ENCODE peak calls at places on chromosomes 5 and 9, in four cellular contexts. I is K562, R is HCT116, H is H1. B is an unnamed sample.

GRCh38 chr9:2242778-2243395 is 227.7 kb downstream of the SMARCA2 start:
- DNase-seq in I (no peak), H (no peak), R (no peak), B (no peak)

GRCh38 chr5:131214828-131215227 is 44.1 kb downstream of the LYRM7 start:
- DNase-seq in I (no peak), H (no peak), R (no peak), B (no peak)

GRCh38 chr9:123928471-123929176 is 1.3 kb downstream of the DENND1A start:
- DNase-seq in H (no peak), R (no peak), I (peak), B (no peak)

GRCh38 chr9:109005678-109006077 is 7.6 kb downstream of the CTNNAL1 start:
- DNase-seq in I (no peak), R (no peak), H (no peak), B (no peak)

GRCh38 chr9:2758162-2758950 is 41.0 kb downstream of the KCNV2 start:
- DNase-seq in R (no peak), I (no peak), H (no peak), B (no peak)

GRCh38 chr5:169637856-169638190 is 748 bp downstream of the DOCK2 start:
- DNase-seq in H (no peak), R (no peak), I (no peak), B (no peak)

GRCh38 chr9:115136379-115136778 is 18.4 kb upstream of the TNC start:
- DNase-seq in H (no peak), R (no peak), I (no peak), B (no peak)

GRCh38 chr5:81819556-81820314 is 68.8 kb upstream of the SSBP2 start:
- DNase-seq in R (no peak), I (no peak), H (no peak), B (no peak)

GRCh38 chr9:24245988-24246387 is 299.7 kb downstream of the IZUMO3 start:
- DNase-seq in I (no peak), H (no peak), R (peak), B (no peak)

GRCh38 chr5:54115768-54116403 is 194.5 kb downstream of the ARL15 start:
- DNase-seq in R (no peak), H (no peak), I (no peak), B (no peak)

GRCh38 chr9:36999728-37000333 is 34.2 kb downstream of the PAX5 start:
- DNase-seq in H (no peak), R (no peak), I (no peak), B (no peak)

GRCh38 chr5:141740885-141741284 is 58.9 kb upstream of the ARAP3 start:
- DNase-seq in I (peak), R (no peak), H (no peak), B (no peak)

GRCh38 chr9:15220658-15221310 is 86.2 kb downstream of the TTC39B start:
- DNase-seq in H (no peak), I (no peak), R (no peak), B (no peak)

GRCh38 chr9:113480612-113481011 is 17.1 kb downstream of the RGS3 start:
- DNase-seq in I (no peak), H (no peak), R (no peak), B (no peak)

GRCh38 chr9:119483153-119483552 is 113.9 kb upstream of the BRINP1 start:
- DNase-seq in R (no peak), I (no peak), H (no peak), B (no peak)

GRCh38 chr9:98099898-98100297 is 19.1 kb downstream of the TRIM14 start:
- DNase-seq in H (no peak), R (no peak), I (no peak), B (no peak)

GRCh38 chr5:31047007-31047406 is 146.5 kb upstream of the CDH6 start:
- DNase-seq in R (no peak), H (no peak), I (no peak), B (no peak)

GRCh38 chr9:97315550-97315949 is 8.1 kb downstream of the CCDC180 start:
- DNase-seq in R (no peak), H (no peak), I (no peak), B (no peak)

GRCh38 chr5:130400091-130400490 is 495.8 kb downstream of the CHSY3 start:
- DNase-seq in R (no peak), H (no peak), I (no peak), B (peak)

GRCh38 chr9:108569624-108570023 is 286.2 kb downstream of the ACTL7B start:
- DNase-seq in R (no peak), I (no peak), H (no peak), B (no peak)

GRCh38 chr9:113738898-113739604 is 137.1 kb upstream of the ZNF618 start:
- DNase-seq in H (no peak), R (no peak), I (no peak), B (no peak)

GRCh38 chr5:172670444-172670843 is 29.4 kb downstream of the NEURL1B start:
- DNase-seq in H (no peak), R (no peak), I (no peak), B (no peak)

GRCh38 chr9:129930743-129931142 is 95.5 kb downstream of the USP20 start:
- DNase-seq in H (no peak), R (no peak), I (no peak), B (no peak)

GRCh38 chr9:133803028-133803585 is 65.0 kb upstream of the SARDH start:
- DNase-seq in I (no peak), H (no peak), R (no peak), B (no peak)

GRCh38 chr9:136078498-136079011 is 16.5 kb downstream of the NACC2 start:
- DNase-seq in I (no peak), H (no peak), R (no peak), B (no peak)
- TF ChIP-seq FOSL1 in I (no peak), H (no peak), R (no peak), B (no peak)

DNA sequence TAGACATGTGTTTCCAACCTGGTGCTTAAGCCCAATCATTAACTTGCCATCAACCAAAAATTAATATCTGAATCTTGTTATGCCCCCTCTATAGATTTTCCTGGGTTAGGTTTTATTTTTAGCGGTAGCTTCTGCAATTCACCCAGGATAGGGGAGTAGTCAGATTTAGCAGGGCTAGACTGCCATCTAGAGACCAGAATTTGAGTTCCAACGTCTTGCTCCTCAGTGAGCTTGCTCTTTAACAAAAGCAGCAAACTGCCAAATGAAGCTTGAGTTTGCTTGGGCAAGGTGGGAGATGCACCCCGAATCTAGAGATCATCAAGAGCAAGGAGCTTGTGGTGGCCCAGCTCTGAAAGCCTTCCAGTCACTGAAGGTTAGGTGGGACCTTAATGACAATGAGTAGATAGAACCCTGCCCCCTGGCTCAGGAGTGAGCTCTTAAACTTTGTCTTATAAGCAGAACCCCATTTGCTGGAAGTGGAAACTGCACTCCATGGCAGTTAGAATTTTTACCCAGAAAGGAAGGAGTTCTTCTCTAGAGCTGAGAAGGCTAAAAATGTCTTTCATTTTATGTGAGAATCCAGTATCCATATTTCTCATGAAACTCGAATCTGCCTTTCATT is 456.1 kb downstream of the RASEF start:
- DNase-seq in I (no peak), R (peak), H (peak), B (peak)
- TF ChIP-seq FOSL1 in I (no peak), R (no peak), H (no peak), B (no peak)

GRCh38 chr5:16894236-16895057 is 41.6 kb downstream of the MYO10 start:
- DNase-seq in R (peak), I (no peak), H (no peak), B (peak)
- TF ChIP-seq FOSL1 in R (no peak), I (no peak), H (no peak), B (no peak)

GRCh38 chr9:22718653-22719052 is 272.0 kb downstream of the DMRTA1 start:
- DNase-seq in R (no peak), I (no peak), H (no peak), B (no peak)
- TF ChIP-seq FOSL1 in R (no peak), I (no peak), H (no peak), B (no peak)

DNA sequence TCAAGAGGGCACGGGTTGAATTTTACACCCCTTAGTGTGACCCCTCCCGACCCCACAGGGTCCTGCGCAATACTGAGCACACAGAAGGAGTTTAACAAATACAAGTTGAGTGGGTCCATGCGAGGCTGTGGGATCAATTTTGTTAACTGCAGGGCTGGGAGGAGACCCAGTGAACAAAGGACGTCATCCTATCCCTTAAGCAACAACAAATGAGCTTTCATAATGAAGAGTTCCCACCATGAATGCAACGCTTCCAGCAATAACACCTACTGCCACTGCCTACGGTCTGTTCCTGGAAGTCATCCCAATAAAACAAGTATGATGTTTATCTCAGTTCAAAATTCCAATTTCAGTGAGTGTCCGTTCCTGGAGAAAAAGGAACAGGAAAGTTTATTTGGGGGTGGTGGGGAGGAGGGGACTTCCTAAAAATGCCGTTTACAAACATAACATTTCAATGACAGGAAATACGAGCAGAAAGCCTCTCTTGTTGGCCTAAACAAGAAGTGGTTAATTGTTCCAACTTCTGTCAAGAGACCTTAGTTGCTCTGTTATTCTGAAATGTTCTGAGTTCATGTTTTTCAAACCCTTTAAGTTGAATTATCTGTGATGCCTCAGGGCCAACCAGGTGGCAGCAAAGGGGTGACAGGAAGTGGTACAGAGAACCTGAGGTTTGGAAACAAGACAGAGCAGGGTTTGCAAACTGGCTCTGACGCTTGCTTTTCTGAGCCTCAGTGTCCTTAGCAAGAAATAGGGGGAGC is 65.8 kb upstream of the PLPP6 start:
- DNase-seq in H (no peak), I (no peak), R (no peak), B (no peak)
- TF ChIP-seq FOSL1 in H (no peak), I (no peak), R (no peak), B (no peak)

DNA sequence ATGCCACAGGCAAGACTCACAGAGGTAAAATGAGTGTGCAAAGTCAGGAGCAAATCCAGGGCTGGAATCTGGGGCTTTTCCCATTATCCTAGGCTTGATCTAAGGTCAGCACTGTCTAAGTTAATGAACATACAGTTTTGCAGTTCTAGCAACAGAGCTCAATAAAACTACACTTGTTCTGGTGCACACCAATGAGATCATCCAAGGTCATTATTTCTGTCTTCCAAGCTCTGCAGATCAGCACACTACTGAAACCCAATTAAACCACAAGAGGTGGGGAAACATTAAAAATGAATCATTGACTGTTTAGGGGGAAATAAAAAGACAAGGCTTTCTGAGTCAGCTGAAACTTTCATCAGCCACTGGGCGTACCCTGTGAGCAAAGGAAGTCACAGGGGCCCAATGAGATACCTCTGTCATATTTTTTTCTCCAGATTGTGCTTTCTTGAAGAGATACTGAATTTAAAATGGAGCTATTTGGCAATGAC is 662.2 kb upstream of the ZNF608 start:
- DNase-seq in H (no peak), I (no peak), R (peak), B (no peak)
- TF ChIP-seq FOSL1 in H (no peak), I (no peak), R (peak), B (no peak)

GRCh38 chr5:56366986-56367385 is 133.9 kb upstream of the ANKRD55 start:
- DNase-seq in H (no peak), R (no peak), I (no peak), B (no peak)
- TF ChIP-seq FOSL1 in H (no peak), R (no peak), I (no peak), B (no peak)

GRCh38 chr5:171588046-171588445 is 168.6 kb downstream of the FGF18 start:
- DNase-seq in H (no peak), R (no peak), I (no peak), B (no peak)
- TF ChIP-seq FOSL1 in H (no peak), R (no peak), I (no peak), B (no peak)

DNA sequence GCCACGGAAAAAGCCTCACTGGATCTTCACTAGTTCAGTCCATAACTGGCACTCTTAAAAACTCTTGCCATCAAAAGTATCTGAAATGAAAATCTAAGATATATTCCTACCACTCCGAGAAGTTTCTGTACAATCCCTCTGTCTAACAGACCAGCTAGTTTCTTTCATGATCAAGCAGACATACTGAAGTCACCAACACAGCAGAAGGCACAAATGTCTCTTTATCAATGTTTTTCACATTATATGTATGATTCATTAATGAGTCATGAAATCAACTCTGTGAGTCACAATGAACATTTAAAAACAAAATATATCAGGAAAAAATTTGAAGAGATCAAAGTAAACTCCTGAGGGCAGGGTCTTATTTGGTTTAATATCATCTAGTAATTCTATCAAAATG is 50.8 kb downstream of the F2R start:
- DNase-seq in I (no peak), R (peak), H (no peak), B (no peak)
- TF ChIP-seq FOSL1 in I (peak), R (peak), H (no peak), B (no peak)

DNA sequence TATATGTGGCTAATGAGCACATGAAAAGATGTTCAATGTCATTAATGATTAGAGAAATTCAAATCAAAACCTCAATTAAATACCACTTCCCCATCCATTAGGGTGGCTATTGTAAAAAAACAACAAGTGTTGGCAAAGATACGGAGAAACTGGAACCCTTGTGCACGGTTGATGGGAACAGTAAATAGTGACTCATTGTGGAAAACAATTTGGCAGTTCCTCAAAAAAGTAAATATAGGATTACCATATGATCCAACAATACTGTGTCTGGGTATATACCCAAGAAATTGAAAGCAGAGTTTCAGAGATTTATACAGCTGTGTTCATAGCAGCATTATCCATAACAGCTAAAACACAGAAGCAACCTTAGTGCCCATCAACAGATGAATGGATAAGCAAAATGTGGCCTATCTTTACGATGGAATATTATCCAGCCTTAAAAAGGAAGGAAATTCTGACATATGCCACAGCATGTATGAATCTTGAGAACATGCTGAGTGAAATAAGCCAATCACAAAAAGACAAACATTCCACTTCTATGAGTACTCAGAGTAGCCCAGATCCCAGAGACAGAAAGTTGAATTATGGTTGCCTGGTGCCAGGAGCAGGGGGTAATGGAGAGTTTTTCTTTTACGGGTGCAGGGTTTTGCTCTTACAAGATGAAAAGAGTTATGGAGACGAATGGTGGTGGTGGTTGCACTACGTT is 41.4 kb upstream of the LRRC14B start:
- DNase-seq in I (no peak), H (no peak), R (no peak), B (no peak)
- TF ChIP-seq FOSL1 in I (no peak), H (no peak), R (no peak), B (no peak)